ENCODE peak calls at places on chromosomes 6 and 20, in six cellular contexts. M is heart right ventricle, S is M059J, N is Ammon's horn, P is NCI-H774, C is body of pancreas. Q is an unnamed sample.
A peak's percentile ranks its signal among the peaks of the same experiment; 100 is the strongest.

GRCh38 chr6:147508073-147508870 is at the start of gene SAMD5:
- DNase-seq in S (peak; percentile 66), N (no peak), M (peak; percentile 71), C (peak; percentile 53), P (peak; percentile 78), Q (peak; percentile 18)

GRCh38 chr20:62156592-62157386 is 13.2 kb downstream of the SS18L1 start:
- DNase-seq in N (peak; percentile 66), P (no peak), S (peak; percentile 36), C (peak; percentile 70), M (peak; percentile 71), Q (no peak)

GRCh38 chr20:33656010-33656782 is 5.9 kb upstream of the C20orf144 start:
- DNase-seq in C (no peak), M (no peak), N (no peak), P (no peak), S (no peak), Q (no peak)

GRCh38 chr6:138499303-138499991 is at the start of gene NHSL1:
- DNase-seq in M (no peak), N (peak; percentile 49), C (peak; percentile 33), P (no peak), S (peak; percentile 70), Q (no peak)

GRCh38 chr6:127118505-127119360 is at the start of gene RSPO3:
- DNase-seq in N (peak; percentile 30), C (peak; percentile 16), P (peak; percentile 22), M (no peak), S (peak; percentile 62), Q (no peak)

GRCh38 chr20:17083738-17084137 is 143.1 kb upstream of the PCSK2 start:
- DNase-seq in N (no peak), C (no peak), S (peak; percentile 14), M (no peak), P (no peak), Q (no peak)

GRCh38 chr6:84842526-84843161 is 78.2 kb upstream of the TBX18 start:
- DNase-seq in C (no peak), M (no peak), N (no peak), S (no peak), P (no peak), Q (no peak)

GRCh38 chr6:116528800-116529199 is 16.7 kb downstream of the TRAPPC3L start:
- DNase-seq in S (peak; percentile 41), C (no peak), N (no peak), M (no peak), P (no peak), Q (no peak)

GRCh38 chr20:53298900-53299299 is 294.7 kb downstream of the ZNF217 start:
- DNase-seq in P (no peak), N (no peak), S (no peak), C (no peak), M (no peak), Q (no peak)

GRCh38 chr20:58883243-58883691 is 30.8 kb downstream of the GNAS start:
- DNase-seq in C (no peak), S (peak; percentile 42), P (no peak), N (no peak), M (no peak), Q (no peak)

GRCh38 chr6:160267102-160267501 is 8.5 kb upstream of the SLC22A2 start:
- DNase-seq in P (no peak), C (no peak), N (no peak), M (no peak), S (peak; percentile 16), Q (no peak)

GRCh38 chr20:63342561-63343459 is 18.3 kb downstream of the CHRNA4 start:
- DNase-seq in P (no peak), C (no peak), M (peak; percentile 8), S (no peak), N (peak; percentile 27), Q (no peak)

GRCh38 chr6:99119109-99120031 is 171.6 kb upstream of the FBXL4 start:
- DNase-seq in S (peak; percentile 41), P (peak; percentile 79), N (peak; percentile 75), C (peak; percentile 14), M (no peak), Q (peak; percentile 31)

GRCh38 chr6:32081168-32081624 is 27.9 kb downstream of the TNXB start:
- DNase-seq in N (no peak), S (peak; percentile 97), M (peak; percentile 64), P (no peak), C (peak; percentile 30), Q (no peak)

GRCh38 chr20:973785-974194 is 28.3 kb downstream of the RSPO4 start:
- DNase-seq in C (no peak), S (peak; percentile 68), N (no peak), M (no peak), P (no peak), Q (no peak)

GRCh38 chr6:143569035-143569434 is 57.5 kb upstream of the FUCA2 start:
- DNase-seq in C (no peak), S (peak; percentile 57), P (no peak), M (no peak), N (no peak), Q (no peak)

GRCh38 chr6:43243649-43244321 is 504 bp downstream of the TTBK1 start:
- DNase-seq in C (no peak), M (no peak), N (no peak), S (no peak), P (no peak), Q (no peak)

GRCh38 chr20:34085544-34086040 is 26.5 kb downstream of the EIF2S2 start:
- DNase-seq in C (no peak), M (no peak), P (no peak), S (no peak), N (no peak), Q (no peak)

GRCh38 chr6:6596529-6596928 is 8.0 kb downstream of the LY86 start:
- DNase-seq in S (no peak), M (no peak), N (no peak), C (no peak), P (no peak), Q (no peak)

GRCh38 chr6:150598858-150599198 is 857 bp upstream of the PLEKHG1 start:
- DNase-seq in S (no peak), P (no peak), N (no peak), C (no peak), M (no peak), Q (no peak)

GRCh38 chr6:74764486-74764885 is 441.4 kb downstream of the COL12A1 start:
- DNase-seq in P (no peak), N (no peak), M (no peak), S (no peak), C (no peak), Q (no peak)

GRCh38 chr6:11315743-11316437 is 83.4 kb upstream of the NEDD9 start:
- DNase-seq in N (no peak), C (no peak), M (no peak), P (no peak), S (peak; percentile 91), Q (no peak)

GRCh38 chr6:54085526-54085925 is 25.7 kb upstream of the MLIP start:
- DNase-seq in M (no peak), C (no peak), N (peak; percentile 59), S (peak; percentile 33), P (no peak), Q (no peak)

GRCh38 chr6:85756982-85757381 is 114.3 kb upstream of the SYNCRIP start:
- DNase-seq in C (no peak), N (no peak), M (no peak), P (peak; percentile 6), S (peak; percentile 47), Q (no peak)

GRCh38 chr6:158999154-158999668 is 791 bp downstream of the RSPH3 start:
- DNase-seq in P (no peak), S (peak; percentile 32), N (peak; percentile 10), M (no peak), C (no peak), Q (no peak)